ENCODE peak calls at places on chromosomes 12 and 14, in six cellular contexts. One of them, this sample, is unnamed. For H3K36me3, the result is how much of the 10 kb centered on the place peaks cover.

GRCh38 chr12:111174283-111175108 is 194.4 kb downstream of the PHETA1 start:
- DNase-seq in neural progenitor cell: peak
- DNase-seq in GM23338: peak
- DNase-seq in PC-9: no peak
- DNase-seq in astrocyte: no peak
- DNase-seq in GM23248: peak
- DNase-seq in this sample: no peak

GRCh38 chr14:102277874-102278630 is 26.9 kb downstream of the MOK start:
- DNase-seq in neural progenitor cell: no peak
- DNase-seq in GM23338: no peak
- DNase-seq in PC-9: no peak
- DNase-seq in astrocyte: no peak
- DNase-seq in GM23248: no peak
- DNase-seq in this sample: no peak

GRCh38 chr12:49891476-49891875 is 12.2 kb downstream of the FAIM2 start:
- DNase-seq in neural progenitor cell: no peak
- DNase-seq in GM23338: no peak
- DNase-seq in PC-9: no peak
- DNase-seq in astrocyte: no peak
- DNase-seq in GM23248: no peak
- DNase-seq in this sample: no peak

GRCh38 chr14:100782516-100783320 is 43.2 kb upstream of the MEG3 start:
- DNase-seq in neural progenitor cell: no peak
- DNase-seq in GM23338: no peak
- DNase-seq in PC-9: no peak
- DNase-seq in astrocyte: no peak
- DNase-seq in GM23248: no peak
- DNase-seq in this sample: no peak

GRCh38 chr12:53695148-53696138 is 19.6 kb upstream of the ATP5MC2 start:
- DNase-seq in neural progenitor cell: peak
- DNase-seq in GM23338: peak
- DNase-seq in PC-9: peak
- DNase-seq in astrocyte: peak
- DNase-seq in GM23248: peak
- DNase-seq in this sample: peak

GRCh38 chr12:5514016-5514415 is 82.1 kb downstream of the NTF3 start:
- DNase-seq in neural progenitor cell: no peak
- DNase-seq in GM23338: no peak
- DNase-seq in PC-9: no peak
- DNase-seq in astrocyte: no peak
- DNase-seq in GM23248: no peak
- DNase-seq in this sample: no peak

GRCh38 chr14:100246809-100247428 is 8.0 kb downstream of the YY1 start:
- DNase-seq in neural progenitor cell: peak
- DNase-seq in GM23338: peak
- DNase-seq in PC-9: peak
- DNase-seq in astrocyte: no peak
- DNase-seq in GM23248: peak
- DNase-seq in this sample: peak

GRCh38 chr14:86712176-86712575 is 1182.2 kb downstream of the FLRT2 start:
- DNase-seq in neural progenitor cell: no peak
- DNase-seq in GM23338: no peak
- DNase-seq in PC-9: no peak
- DNase-seq in astrocyte: no peak
- DNase-seq in GM23248: no peak
- DNase-seq in this sample: no peak

GRCh38 chr12:127310548-127310947 is 956.4 kb upstream of the TMEM132C start:
- DNase-seq in neural progenitor cell: no peak
- DNase-seq in GM23338: no peak
- DNase-seq in PC-9: no peak
- DNase-seq in astrocyte: no peak
- DNase-seq in GM23248: no peak
- DNase-seq in this sample: no peak

GRCh38 chr12:43309845-43310405 is 242.1 kb downstream of the ADAMTS20 start:
- DNase-seq in neural progenitor cell: no peak
- DNase-seq in GM23338: no peak
- DNase-seq in PC-9: no peak
- DNase-seq in astrocyte: peak
- DNase-seq in GM23248: peak
- DNase-seq in this sample: no peak

GRCh38 chr12:38110026-38110699 is 206.4 kb upstream of the ALG10B start:
- DNase-seq in neural progenitor cell: no peak
- DNase-seq in GM23338: no peak
- DNase-seq in PC-9: no peak
- DNase-seq in astrocyte: no peak
- DNase-seq in GM23248: no peak
- DNase-seq in this sample: no peak

GRCh38 chr14:67532998-67533753 is at the start of gene PLEKHH1:
- DNase-seq in neural progenitor cell: peak
- DNase-seq in GM23338: peak
- DNase-seq in PC-9: peak
- DNase-seq in astrocyte: peak
- DNase-seq in GM23248: peak
- DNase-seq in this sample: peak

GRCh38 chr12:123910057-123910456 is 62.6 kb downstream of the CCDC92 start:
- DNase-seq in neural progenitor cell: no peak
- DNase-seq in GM23338: no peak
- DNase-seq in PC-9: no peak
- DNase-seq in astrocyte: no peak
- DNase-seq in GM23248: no peak
- DNase-seq in this sample: no peak

GRCh38 chr14:103730490-103731035 is 15.0 kb downstream of the ZFYVE21 start:
- DNase-seq in neural progenitor cell: no peak
- DNase-seq in GM23338: no peak
- DNase-seq in PC-9: no peak
- DNase-seq in astrocyte: peak
- DNase-seq in GM23248: no peak
- DNase-seq in this sample: no peak

GRCh38 chr12:130976171-130976720 is 22.5 kb downstream of the ADGRD1 start:
- DNase-seq in neural progenitor cell: no peak
- DNase-seq in GM23338: no peak
- DNase-seq in PC-9: no peak
- DNase-seq in astrocyte: no peak
- DNase-seq in GM23248: no peak
- DNase-seq in this sample: no peak

GRCh38 chr14:103195828-103196615 is 72.8 kb downstream of the TNFAIP2 start:
- DNase-seq in neural progenitor cell: no peak
- DNase-seq in GM23338: no peak
- DNase-seq in PC-9: no peak
- DNase-seq in astrocyte: no peak
- DNase-seq in GM23248: no peak
- DNase-seq in this sample: no peak

GRCh38 chr12:130120012-130120805 is 42.1 kb upstream of the FZD10 start:
- DNase-seq in neural progenitor cell: no peak
- DNase-seq in GM23338: no peak
- DNase-seq in PC-9: no peak
- DNase-seq in astrocyte: no peak
- DNase-seq in GM23248: no peak
- DNase-seq in this sample: no peak

GRCh38 chr12:88931598-88931997 is 351.3 kb upstream of the KITLG start:
- DNase-seq in neural progenitor cell: peak
- DNase-seq in GM23338: no peak
- DNase-seq in PC-9: no peak
- DNase-seq in astrocyte: peak
- DNase-seq in GM23248: no peak
- DNase-seq in this sample: no peak

GRCh38 chr12:88935856-88936255 is 355.6 kb upstream of the KITLG start:
- DNase-seq in neural progenitor cell: peak
- DNase-seq in GM23338: no peak
- DNase-seq in PC-9: no peak
- DNase-seq in astrocyte: peak
- DNase-seq in GM23248: no peak
- DNase-seq in this sample: no peak

GRCh38 chr12:88932457-88932856 is 352.2 kb upstream of the KITLG start:
- DNase-seq in neural progenitor cell: no peak
- DNase-seq in GM23338: no peak
- DNase-seq in PC-9: no peak
- DNase-seq in astrocyte: no peak
- DNase-seq in GM23248: no peak
- DNase-seq in this sample: no peak

DNA sequence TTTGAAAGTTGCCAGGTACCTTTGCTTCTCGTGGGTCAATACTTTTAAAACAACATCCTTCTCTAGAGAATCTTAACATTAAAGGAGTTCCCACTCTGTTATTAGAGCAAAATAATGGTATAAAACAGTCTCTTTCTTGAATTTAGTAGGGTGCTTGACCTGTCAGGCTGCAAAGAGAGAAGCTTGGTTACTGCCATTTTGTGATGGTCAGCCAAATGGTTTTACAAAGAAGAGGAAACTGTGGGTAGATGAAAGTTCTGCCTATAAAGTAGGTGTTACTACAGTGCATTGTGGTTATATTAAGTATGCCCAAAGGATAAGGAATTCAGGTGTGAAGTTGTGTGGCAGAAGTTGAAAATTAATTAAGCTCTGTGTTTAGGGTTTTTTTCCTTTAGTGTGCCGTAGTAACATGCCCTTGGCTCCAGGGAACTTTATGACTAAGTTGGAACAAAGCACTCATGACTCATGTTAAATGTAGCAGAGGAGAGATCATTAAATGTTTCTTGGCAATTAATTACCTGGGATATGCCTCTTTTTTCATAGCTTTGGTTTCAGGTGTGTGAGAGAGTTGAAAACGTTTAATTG is 354.0 kb upstream of the KITLG start:
- DNase-seq in neural progenitor cell: no peak
- DNase-seq in GM23338: no peak
- DNase-seq in PC-9: peak
- DNase-seq in astrocyte: peak
- DNase-seq in GM23248: peak
- DNase-seq in this sample: peak
- H2AFZ ChIP-seq in neural progenitor cell: no peak
- H2AFZ ChIP-seq in GM23338: peak
- H2AFZ ChIP-seq in PC-9: peak
- H2AFZ ChIP-seq in astrocyte: peak
- H2AFZ ChIP-seq in GM23248: peak
- H2AFZ ChIP-seq in this sample: no peak

GRCh38 chr12:119178544-119179334 is at the start of gene HSPB8:
- DNase-seq in neural progenitor cell: peak
- DNase-seq in GM23338: peak
- DNase-seq in PC-9: peak
- DNase-seq in astrocyte: peak
- DNase-seq in GM23248: peak
- DNase-seq in this sample: peak
- TF ChIP-seq EZH2 in neural progenitor cell: no peak
- TF ChIP-seq EZH2 in GM23338: no peak
- TF ChIP-seq EZH2 in PC-9: no peak
- TF ChIP-seq EZH2 in astrocyte: no peak
- TF ChIP-seq EZH2 in GM23248: no peak
- TF ChIP-seq EZH2 in this sample: no peak

DNA sequence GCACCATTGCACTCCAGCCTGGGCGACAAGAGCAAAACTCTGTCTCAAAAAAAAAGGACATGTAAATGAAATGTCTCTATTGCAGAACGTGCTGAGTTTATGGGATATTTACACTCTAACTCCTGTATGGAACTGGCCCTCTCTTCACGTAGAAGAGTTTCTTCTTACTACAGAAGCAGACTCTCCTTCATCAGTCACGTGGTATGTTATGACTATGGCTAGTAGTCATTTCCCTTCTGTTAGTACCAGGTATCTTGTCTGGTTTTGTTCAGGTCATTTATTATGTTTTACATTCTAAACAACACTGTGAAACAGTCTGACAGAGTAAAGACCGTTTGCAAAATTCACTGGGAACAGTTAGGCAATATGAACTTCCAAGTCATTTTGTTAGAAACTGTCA is 20.3 kb downstream of the KNTC1 start:
- DNase-seq in neural progenitor cell: no peak
- DNase-seq in GM23338: no peak
- DNase-seq in PC-9: no peak
- DNase-seq in astrocyte: no peak
- DNase-seq in GM23248: no peak
- DNase-seq in this sample: no peak
- H3K36me3 ChIP-seq in neural progenitor cell: half or more
- H3K36me3 ChIP-seq in GM23338: half or more
- H3K36me3 ChIP-seq in PC-9: under half
- H3K36me3 ChIP-seq in astrocyte: under half
- H3K36me3 ChIP-seq in GM23248: under half
- H3K36me3 ChIP-seq in this sample: under half

GRCh38 chr14:42855159-42855558 is 1248.5 kb downstream of the LRFN5 start:
- DNase-seq in neural progenitor cell: no peak
- DNase-seq in GM23338: no peak
- DNase-seq in PC-9: no peak
- DNase-seq in astrocyte: no peak
- DNase-seq in GM23248: no peak
- DNase-seq in this sample: no peak
- H2AFZ ChIP-seq in neural progenitor cell: peak
- H2AFZ ChIP-seq in GM23338: peak
- H2AFZ ChIP-seq in PC-9: no peak
- H2AFZ ChIP-seq in astrocyte: no peak
- H2AFZ ChIP-seq in GM23248: peak
- H2AFZ ChIP-seq in this sample: no peak

DNA sequence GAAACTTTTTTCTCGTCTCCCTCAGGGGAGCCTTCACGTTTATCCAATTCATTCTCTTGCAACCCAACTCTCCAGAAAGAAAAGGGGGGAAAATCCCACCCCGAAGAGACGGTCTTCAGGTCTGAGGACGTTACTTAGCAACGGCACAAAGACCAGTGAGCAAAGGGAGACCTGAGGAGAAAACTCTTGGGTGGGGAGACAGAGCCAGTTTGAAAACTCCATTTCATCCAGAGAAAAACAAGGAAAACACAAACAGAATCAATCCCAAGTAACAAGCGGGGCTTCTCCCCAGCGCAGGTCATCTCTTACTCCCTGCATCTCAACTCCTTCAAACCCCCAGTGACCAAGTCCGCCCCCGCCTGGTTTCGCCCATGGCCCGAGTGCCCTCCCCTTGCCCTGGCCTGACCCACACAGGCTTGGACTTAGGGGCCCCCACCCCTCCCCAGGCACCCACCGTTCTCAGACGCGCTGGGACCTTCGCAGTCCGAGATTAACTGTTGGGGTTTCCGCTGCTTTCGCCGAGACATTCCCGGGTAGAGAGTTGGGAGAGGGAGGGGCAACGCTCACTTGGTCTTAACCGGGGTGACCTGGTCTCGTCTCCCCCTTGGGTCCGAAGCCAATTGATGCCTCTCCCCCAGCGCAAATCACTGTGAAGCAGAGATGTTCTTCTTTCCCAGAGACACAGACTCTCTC is 10.4 kb upstream of the SALL2 start:
- DNase-seq in neural progenitor cell: peak
- DNase-seq in GM23338: peak
- DNase-seq in PC-9: no peak
- DNase-seq in astrocyte: no peak
- DNase-seq in GM23248: no peak
- DNase-seq in this sample: no peak
- TF ChIP-seq EZH2 in neural progenitor cell: no peak
- TF ChIP-seq EZH2 in GM23338: no peak
- TF ChIP-seq EZH2 in PC-9: no peak
- TF ChIP-seq EZH2 in astrocyte: peak
- TF ChIP-seq EZH2 in GM23248: no peak
- TF ChIP-seq EZH2 in this sample: no peak

GRCh38 chr14:87979689-87980088 is 13.3 kb downstream of the GALC start:
- DNase-seq in neural progenitor cell: no peak
- DNase-seq in GM23338: no peak
- DNase-seq in PC-9: no peak
- DNase-seq in astrocyte: no peak
- DNase-seq in GM23248: no peak
- DNase-seq in this sample: no peak
- H3K36me3 ChIP-seq in neural progenitor cell: under half
- H3K36me3 ChIP-seq in GM23338: under half
- H3K36me3 ChIP-seq in PC-9: under half
- H3K36me3 ChIP-seq in astrocyte: under half
- H3K36me3 ChIP-seq in GM23248: under half
- H3K36me3 ChIP-seq in this sample: under half

GRCh38 chr12:120388711-120389431 is 19.9 kb upstream of the MSI1 start:
- DNase-seq in neural progenitor cell: peak
- DNase-seq in GM23338: peak
- DNase-seq in PC-9: no peak
- DNase-seq in astrocyte: no peak
- DNase-seq in GM23248: peak
- DNase-seq in this sample: no peak
- H2AFZ ChIP-seq in neural progenitor cell: no peak
- H2AFZ ChIP-seq in GM23338: peak
- H2AFZ ChIP-seq in PC-9: no peak
- H2AFZ ChIP-seq in astrocyte: peak
- H2AFZ ChIP-seq in GM23248: no peak
- H2AFZ ChIP-seq in this sample: peak